ENCODE peak calls at places on chromosome 5, in six cellular contexts. K is CD8-positive, alpha-beta T cell; O is PC-9; P is uterus; I is left ventricle myocardium inferior; Y is heart left ventricle. W is an unnamed sample.

GRCh38 chr5:90289837-90290236 is 119.7 kb downstream of the CETN3 start:
- DNase-seq in Y (no peak), I (no peak), O (no peak), K (no peak), P (no peak), W (no peak)

GRCh38 chr5:55241756-55242155 is 8.3 kb upstream of the CCNO start:
- DNase-seq in O (no peak), I (no peak), Y (no peak), P (no peak), K (no peak), W (no peak)

GRCh38 chr5:114427204-114427603 is 65.3 kb downstream of the KCNN2 start:
- DNase-seq in P (no peak), O (no peak), K (no peak), I (no peak), Y (no peak), W (no peak)

GRCh38 chr5:25414746-25415145 is 770.0 kb upstream of the CDH10 start:
- DNase-seq in I (no peak), Y (no peak), P (no peak), O (no peak), K (no peak), W (no peak)

GRCh38 chr5:154403234-154403633 is 42.6 kb upstream of the SAP30L start:
- DNase-seq in P (no peak), Y (no peak), I (no peak), K (no peak), O (no peak), W (no peak)

GRCh38 chr5:44085083-44085482 is 304.1 kb downstream of the FGF10 start:
- DNase-seq in O (no peak), P (no peak), K (no peak), Y (no peak), I (no peak), W (no peak)

GRCh38 chr5:171442287-171443042 is 23.0 kb downstream of the FGF18 start:
- DNase-seq in O (no peak), I (peak), P (no peak), K (no peak), Y (no peak), W (no peak)

GRCh38 chr5:127700237-127700766 is 2.9 kb upstream of the CCDC192 start:
- DNase-seq in P (no peak), I (no peak), Y (no peak), K (no peak), O (no peak), W (no peak)

GRCh38 chr5:157271740-157272271 is 5.9 kb downstream of the CYFIP2 start:
- DNase-seq in I (no peak), K (peak), O (no peak), P (no peak), Y (no peak), W (peak)

GRCh38 chr5:106587-106986 is 14.6 kb downstream of the PLEKHG4B start:
- DNase-seq in I (no peak), P (no peak), O (no peak), Y (peak), K (no peak), W (peak)
- TF ChIP-seq CTCF in I (no peak), P (no peak), O (no peak), Y (no peak), K (no peak), W (no peak)

DNA sequence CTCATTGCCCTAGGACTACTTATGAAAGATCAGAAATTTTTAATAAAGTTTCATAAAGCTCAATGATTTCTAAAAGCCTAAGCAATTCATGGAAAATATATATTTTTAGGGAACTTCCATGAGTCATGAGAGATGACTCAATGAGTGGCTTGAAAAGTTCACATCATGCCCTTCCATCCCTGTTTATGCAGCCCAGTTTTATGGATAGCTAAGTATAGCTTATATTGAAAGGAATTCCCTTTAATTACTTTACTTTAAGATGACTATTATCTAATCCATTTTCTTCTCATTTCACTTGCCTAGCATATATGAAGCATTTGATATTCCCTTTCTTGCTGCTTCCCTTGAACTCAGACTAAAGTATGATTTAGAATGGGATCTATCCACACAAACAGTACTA is 608.5 kb downstream of the SLCO4C1 start:
- DNase-seq in Y (no peak), K (no peak), I (no peak), P (no peak), O (no peak), W (no peak)
- H3K27ac ChIP-seq in Y (no peak), K (no peak), I (no peak), P (no peak), O (no peak), W (no peak)

DNA sequence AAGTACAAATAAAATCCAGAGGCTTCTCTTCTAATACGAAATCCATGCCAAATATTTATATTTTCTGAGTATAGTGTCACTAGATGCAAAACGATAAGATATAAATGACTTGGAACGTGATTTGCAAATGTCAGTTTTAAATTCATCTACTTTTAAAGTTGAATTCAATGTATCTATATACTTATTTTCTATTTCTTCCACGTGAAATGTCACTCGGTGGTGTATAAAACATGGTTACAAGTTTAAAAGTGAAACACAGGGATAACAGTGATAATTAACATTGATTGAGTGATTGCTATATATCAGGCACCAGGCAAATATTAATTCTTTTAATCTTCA is 54.8 kb downstream of the HINT1 start:
- DNase-seq in K (no peak), O (no peak), P (no peak), I (no peak), Y (no peak), W (no peak)
- TF ChIP-seq CTCF in K (peak), O (peak), P (no peak), I (peak), Y (no peak), W (peak)

DNA sequence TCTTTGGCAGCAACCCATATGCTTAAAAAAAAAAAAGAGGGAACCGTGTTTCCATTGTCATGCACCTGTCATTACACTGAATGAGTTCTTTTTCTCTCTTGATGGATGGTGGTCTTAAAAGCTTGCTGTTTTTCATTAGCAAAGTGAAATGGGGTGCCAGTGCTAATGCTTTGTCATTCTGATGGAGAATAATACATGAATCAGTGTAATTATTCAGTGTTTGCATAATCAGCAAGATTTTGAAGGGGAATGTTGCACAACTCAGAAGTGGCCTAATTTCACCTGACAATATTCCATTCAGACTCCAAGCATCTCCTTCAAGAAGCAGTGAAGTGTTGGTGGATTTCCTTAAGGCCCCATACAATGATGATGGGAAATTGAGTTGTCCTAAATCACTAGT is 38.1 kb downstream of the MAP1B start:
- DNase-seq in O (no peak), P (no peak), I (no peak), Y (no peak), K (no peak), W (no peak)
- H3K27ac ChIP-seq in O (peak), P (peak), I (no peak), Y (no peak), K (no peak), W (no peak)

W was measured in left lung.